ENCODE peak calls at places on chromosomes 7 and 10, in six cellular contexts. D, C, O, N, E and Y are unnamed samples.

GRCh38 chr7:77629797-77630196 is 66.5 kb upstream of the RSBN1L start:
- DNase-seq in D (no peak), C (no peak), O (no peak), N (no peak), E (no peak), Y (no peak)

GRCh38 chr10:44908071-44908709 is 2.9 kb upstream of the TMEM72 start:
- DNase-seq in D (peak; percentile 67), C (peak; percentile 59), O (no peak), N (peak; percentile 83), E (no peak), Y (no peak)

GRCh38 chr10:59805043-59805442 is 51.8 kb upstream of the MRLN start:
- DNase-seq in D (peak; percentile 63), C (peak; percentile 5), O (peak; percentile 29), N (peak; percentile 12), E (peak; percentile 20), Y (peak; percentile 43)

GRCh38 chr10:101367569-101368453 is 13.8 kb downstream of the BTRC start:
- DNase-seq in D (no peak), C (peak; percentile 79), O (no peak), N (peak; percentile 46), E (no peak), Y (peak; percentile 50)

GRCh38 chr10:33008499-33009243 is 50.6 kb upstream of the ITGB1 start:
- DNase-seq in D (peak; percentile 43), C (peak; percentile 92), O (no peak), N (peak; percentile 86), E (peak; percentile 64), Y (peak; percentile 79)

GRCh38 chr10:43124094-43124521 is 14.1 kb upstream of the CSGALNACT2 start:
- DNase-seq in D (peak; percentile 13), C (no peak), O (no peak), N (no peak), E (no peak), Y (no peak)

GRCh38 chr7:29254663-29255062 is 60.1 kb downstream of the CHN2 start:
- DNase-seq in D (no peak), C (no peak), O (no peak), N (peak; percentile 23), E (no peak), Y (no peak)

GRCh38 chr7:43501881-43502280 is 81.0 kb upstream of the STK17A start:
- DNase-seq in D (no peak), C (peak; percentile 12), O (no peak), N (peak; percentile 73), E (no peak), Y (peak; percentile 60)

GRCh38 chr10:380313-380955 is 245.2 kb downstream of the ZMYND11 start:
- DNase-seq in D (no peak), C (peak; percentile 19), O (no peak), N (no peak), E (no peak), Y (no peak)

GRCh38 chr7:111075498-111075897 is 15.4 kb upstream of the LRRN3 start:
- DNase-seq in D (no peak), C (no peak), O (no peak), N (no peak), E (no peak), Y (no peak)

GRCh38 chr7:155009570-155010157 is 6.7 kb upstream of the PAXIP1 start:
- DNase-seq in D (peak; percentile 51), C (no peak), O (no peak), N (peak; percentile 11), E (no peak), Y (peak; percentile 48)

GRCh38 chr10:31036209-31036608 is 4.5 kb upstream of the ZNF438 start:
- DNase-seq in D (peak; percentile 88), C (peak; percentile 55), O (peak; percentile 38), N (peak; percentile 31), E (no peak), Y (peak; percentile 16)

GRCh38 chr7:23055582-23056178 is 41.8 kb upstream of the HYCC1 start:
- DNase-seq in D (peak; percentile 40), C (peak; percentile 77), O (no peak), N (peak; percentile 71), E (peak; percentile 46), Y (peak; percentile 85)

GRCh38 chr10:133227256-133227655 is 2.8 kb upstream of the UTF1 start:
- DNase-seq in D (no peak), C (no peak), O (no peak), N (no peak), E (no peak), Y (no peak)

GRCh38 chr10:27838291-27838690 is 92.7 kb upstream of the MKX start:
- DNase-seq in D (no peak), C (no peak), O (no peak), N (no peak), E (no peak), Y (no peak)

GRCh38 chr7:50954716-50955115 is 172.0 kb upstream of the GRB10 start:
- DNase-seq in D (no peak), C (no peak), O (no peak), N (no peak), E (no peak), Y (no peak)

GRCh38 chr7:149239345-149240143 is at the start of gene ZNF212:
- DNase-seq in D (peak; percentile 97), C (peak; percentile 83), O (peak; percentile 64), N (peak; percentile 89), E (peak; percentile 86), Y (peak; percentile 97)

GRCh38 chr10:451021-451471 is 238.4 kb downstream of the DIP2C start:
- DNase-seq in D (no peak), C (no peak), O (no peak), N (no peak), E (no peak), Y (no peak)

GRCh38 chr10:21525367-21526183 is at the start of gene SKIDA1:
- DNase-seq in D (peak; percentile 88), C (peak; percentile 86), O (no peak), N (peak; percentile 97), E (peak; percentile 98), Y (peak; percentile 74)

GRCh38 chr7:126689037-126689436 is 563.7 kb downstream of the GRM8 start:
- DNase-seq in D (no peak), C (no peak), O (no peak), N (no peak), E (no peak), Y (no peak)

GRCh38 chr7:36204044-36204663 is 51.1 kb downstream of the EEPD1 start:
- DNase-seq in D (no peak), C (no peak), O (no peak), N (no peak), E (no peak), Y (no peak)

DNA sequence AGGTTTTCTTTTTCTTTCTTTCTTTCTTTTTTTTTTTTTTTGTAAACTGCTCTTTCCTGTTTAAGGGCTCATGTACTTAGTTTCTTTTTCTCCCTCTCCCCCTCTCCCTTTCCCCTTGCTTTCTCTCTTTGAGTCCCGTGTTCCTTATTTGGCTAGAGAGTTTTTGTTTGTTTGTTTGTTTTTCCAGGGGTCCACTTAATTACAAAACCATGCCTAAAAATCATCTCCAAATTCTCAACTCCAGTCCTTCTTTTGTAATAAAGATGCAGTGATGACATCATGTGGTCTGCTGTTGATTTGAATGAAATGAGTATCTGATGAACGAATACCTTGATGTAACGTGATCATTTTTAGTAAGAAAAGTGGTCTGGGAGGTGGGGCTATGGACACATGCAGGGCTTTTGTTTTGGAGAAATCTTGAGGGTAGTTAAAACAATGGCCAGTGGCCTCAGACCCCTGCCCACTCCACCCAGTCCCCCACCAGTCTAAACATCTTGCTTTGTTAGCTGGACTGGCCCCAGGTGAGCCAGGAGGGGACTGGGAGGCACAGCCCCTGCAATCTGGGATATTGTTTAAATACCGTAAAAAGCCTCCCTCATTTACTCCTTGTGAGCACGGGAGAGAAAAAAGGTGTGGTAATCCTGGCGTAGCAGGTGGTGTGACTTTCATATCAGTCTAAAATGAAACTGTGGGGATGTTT is 165.7 kb downstream of the LRMDA start:
- DNase-seq in D (no peak), C (no peak), O (no peak), N (no peak), E (no peak), Y (no peak)
- H3K14ac ChIP-seq in D (no peak overlapping the region), C (no peak overlapping the region), O (no peak overlapping the region), N (no peak overlapping the region), E (no peak overlapping the region), Y (no peak overlapping the region)

DNA sequence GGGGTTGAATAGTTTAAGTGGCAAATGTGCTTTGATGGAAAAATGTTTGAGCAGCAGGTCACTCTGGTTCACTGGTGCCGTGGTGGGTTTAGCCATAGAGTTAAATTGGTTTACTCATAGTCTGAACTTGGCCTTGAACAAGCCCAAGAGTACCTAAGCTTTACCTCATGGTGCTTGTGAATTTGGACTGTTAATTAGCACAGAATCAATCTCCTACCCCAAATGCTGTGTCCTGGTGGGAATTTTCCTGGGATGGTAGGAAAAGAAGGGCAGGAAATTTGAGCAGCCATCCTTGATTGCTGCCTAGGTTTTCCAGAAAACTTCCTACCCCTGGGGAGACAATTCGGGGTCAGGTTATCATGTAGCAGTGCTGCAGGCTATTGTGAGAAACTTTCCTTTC is 178.7 kb upstream of the LYZL1 start:
- DNase-seq in D (no peak), C (no peak), O (no peak), N (no peak), E (no peak), Y (no peak)
- H2BK120ac ChIP-seq in D (no peak overlapping the region), C (no peak overlapping the region), O (no peak overlapping the region), N (no peak overlapping the region), E (no peak overlapping the region), Y (peak overlapping the region; percentile 92)

GRCh38 chr10:99630991-99631390 is 10.8 kb upstream of the SLC25A28 start:
- DNase-seq in D (no peak), C (peak; percentile 15), O (no peak), N (no peak), E (no peak), Y (no peak)

GRCh38 chr10:99633832-99634231 is 13.6 kb upstream of the SLC25A28 start:
- DNase-seq in D (no peak), C (no peak), O (no peak), N (no peak), E (no peak), Y (no peak)

GRCh38 chr10:99629625-99629978 is 9.4 kb upstream of the SLC25A28 start:
- DNase-seq in D (no peak), C (no peak), O (no peak), N (no peak), E (no peak), Y (no peak)

GRCh38 chr10:99630439-99630838 is 10.2 kb upstream of the SLC25A28 start:
- DNase-seq in D (no peak), C (peak; percentile 64), O (no peak), N (peak; percentile 60), E (no peak), Y (peak; percentile 44)

GRCh38 chr10:99631496-99631895 is 11.3 kb upstream of the SLC25A28 start:
- DNase-seq in D (no peak), C (peak; percentile 78), O (no peak), N (peak; percentile 32), E (no peak), Y (no peak)
- H3K14ac ChIP-seq in D (no peak overlapping the region), C (no peak overlapping the region), O (no peak overlapping the region), N (no peak overlapping the region), E (no peak overlapping the region), Y (no peak overlapping the region)

DNA sequence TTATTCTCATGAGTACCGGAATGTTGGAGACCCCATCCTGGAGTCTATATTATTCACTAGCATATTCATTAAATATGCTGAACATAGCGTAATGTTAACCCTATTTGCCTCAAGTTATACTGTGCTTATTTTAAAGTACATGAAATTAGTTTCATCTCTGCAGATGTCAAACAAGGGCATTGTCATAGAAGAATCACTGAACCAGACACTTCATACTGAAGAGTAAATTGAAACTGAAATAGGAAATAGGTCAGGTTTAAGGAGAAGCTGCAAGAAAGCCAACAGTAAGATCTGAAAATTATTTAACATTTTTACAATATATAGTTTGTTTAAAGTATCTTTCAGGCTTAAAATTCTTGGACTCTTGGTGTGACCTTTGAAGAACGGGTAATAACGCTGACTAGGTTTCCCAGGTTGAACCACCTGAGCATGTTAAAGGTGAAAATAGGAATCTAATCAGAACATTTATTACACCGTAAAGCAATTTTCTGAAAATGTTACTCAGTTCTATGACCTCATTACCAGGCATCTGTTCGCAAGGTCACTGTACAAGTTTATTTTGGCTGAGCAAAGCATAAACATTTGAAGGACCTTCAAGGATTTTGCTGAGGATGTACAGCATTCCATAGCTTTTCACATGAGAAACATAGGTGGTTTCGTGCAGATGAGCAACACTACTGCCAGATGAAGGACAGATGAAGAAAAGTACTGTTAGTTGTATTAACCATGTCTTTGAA is 82.7 kb downstream of the REEP3 start:
- DNase-seq in D (no peak), C (peak; percentile 94), O (no peak), N (peak; percentile 83), E (no peak), Y (no peak)
- H2BK120ac ChIP-seq in D (no peak overlapping the region), C (no peak overlapping the region), O (no peak overlapping the region), N (no peak overlapping the region), E (no peak overlapping the region), Y (no peak overlapping the region)